ENCODE peak calls at places on chromosome 15, in seven cellular contexts. X, Q, S, N, L, A and V are unnamed samples.

GRCh38 chr15:40594429-40594836 is 384 bp downstream of the KNL1 start:
- DNase-seq in X (peak), Q (peak), S (no peak), N (peak), L (peak), A (no peak), V (peak)

GRCh38 chr15:26126819-26127387 is 263.8 kb upstream of the ATP10A start:
- DNase-seq in X (no peak), Q (no peak), S (no peak), N (no peak), L (no peak), A (no peak), V (no peak)

GRCh38 chr15:66770518-66771350 is 68.7 kb downstream of the SMAD6 start:
- DNase-seq in X (no peak), Q (peak), S (no peak), N (no peak), L (no peak), A (no peak), V (no peak)

GRCh38 chr15:60819860-60820259 is 340.9 kb upstream of the ICE2 start:
- DNase-seq in X (no peak), Q (no peak), S (no peak), N (no peak), L (no peak), A (no peak), V (no peak)

GRCh38 chr15:90716317-90716975 is 700 bp upstream of the BLM start:
- DNase-seq in X (no peak), Q (no peak), S (no peak), N (no peak), L (no peak), A (no peak), V (peak)

GRCh38 chr15:55196011-55196410 is 730 bp downstream of the RSL24D1 start:
- DNase-seq in X (no peak), Q (no peak), S (no peak), N (no peak), L (no peak), A (no peak), V (peak)

GRCh38 chr15:63463793-63464192 is 40.6 kb upstream of the USP3 start:
- DNase-seq in X (no peak), Q (no peak), S (no peak), N (no peak), L (no peak), A (no peak), V (no peak)

GRCh38 chr15:82570721-82571519 is 30.7 kb upstream of the RPS17 start:
- DNase-seq in X (no peak), Q (no peak), S (no peak), N (peak), L (no peak), A (no peak), V (peak)

GRCh38 chr15:28022961-28023360 is 76.2 kb downstream of the OCA2 start:
- DNase-seq in X (no peak), Q (no peak), S (no peak), N (no peak), L (no peak), A (no peak), V (no peak)

GRCh38 chr15:55909036-55909811 is 84.2 kb downstream of the NEDD4 start:
- DNase-seq in X (no peak), Q (no peak), S (peak), N (peak), L (peak), A (no peak), V (peak)

GRCh38 chr15:67510597-67511225 is 10.2 kb upstream of the C15orf61 start:
- DNase-seq in X (no peak), Q (no peak), S (peak), N (peak), L (peak), A (no peak), V (peak)

GRCh38 chr15:92666780-92667179 is 11.2 kb upstream of the FAM174B start:
- DNase-seq in X (no peak), Q (peak), S (no peak), N (no peak), L (no peak), A (no peak), V (no peak)

GRCh38 chr15:53522878-53523455 is 236.5 kb downstream of the WDR72 start:
- DNase-seq in X (peak), Q (no peak), S (no peak), N (no peak), L (no peak), A (no peak), V (no peak)

GRCh38 chr15:95799286-95800187 is 531.0 kb upstream of the NR2F2 start:
- DNase-seq in X (no peak), Q (no peak), S (peak), N (peak), L (peak), A (no peak), V (peak)

GRCh38 chr15:47206358-47206978 is 510.8 kb upstream of the SEMA6D start:
- DNase-seq in X (no peak), Q (no peak), S (no peak), N (no peak), L (no peak), A (no peak), V (no peak)

GRCh38 chr15:51310064-51310463 is 28.3 kb downstream of the CYP19A1 start:
- DNase-seq in X (no peak), Q (no peak), S (no peak), N (peak), L (peak), A (no peak), V (peak)

GRCh38 chr15:48631191-48631770 is 14.2 kb downstream of the FBN1 start:
- DNase-seq in X (peak), Q (no peak), S (no peak), N (no peak), L (no peak), A (no peak), V (peak)

GRCh38 chr15:60507596-60508424 is 28.9 kb upstream of the ICE2 start:
- DNase-seq in X (peak), Q (peak), S (peak), N (peak), L (peak), A (no peak), V (peak)

GRCh38 chr15:96365781-96366525 is 35.5 kb downstream of the NR2F2 start:
- DNase-seq in X (no peak), Q (no peak), S (no peak), N (no peak), L (no peak), A (no peak), V (no peak)

GRCh38 chr15:70264014-70264492 is 166.3 kb upstream of the TLE3 start:
- DNase-seq in X (peak), Q (no peak), S (no peak), N (peak), L (no peak), A (no peak), V (peak)

GRCh38 chr15:70266412-70267089 is 168.8 kb upstream of the TLE3 start:
- DNase-seq in X (no peak), Q (peak), S (no peak), N (peak), L (no peak), A (no peak), V (peak)

GRCh38 chr15:70265986-70266385 is 168.3 kb upstream of the TLE3 start:
- DNase-seq in X (no peak), Q (no peak), S (no peak), N (no peak), L (no peak), A (no peak), V (no peak)

GRCh38 chr15:70264738-70265465 is 167.2 kb upstream of the TLE3 start:
- DNase-seq in X (no peak), Q (no peak), S (no peak), N (no peak), L (no peak), A (no peak), V (no peak)

DNA sequence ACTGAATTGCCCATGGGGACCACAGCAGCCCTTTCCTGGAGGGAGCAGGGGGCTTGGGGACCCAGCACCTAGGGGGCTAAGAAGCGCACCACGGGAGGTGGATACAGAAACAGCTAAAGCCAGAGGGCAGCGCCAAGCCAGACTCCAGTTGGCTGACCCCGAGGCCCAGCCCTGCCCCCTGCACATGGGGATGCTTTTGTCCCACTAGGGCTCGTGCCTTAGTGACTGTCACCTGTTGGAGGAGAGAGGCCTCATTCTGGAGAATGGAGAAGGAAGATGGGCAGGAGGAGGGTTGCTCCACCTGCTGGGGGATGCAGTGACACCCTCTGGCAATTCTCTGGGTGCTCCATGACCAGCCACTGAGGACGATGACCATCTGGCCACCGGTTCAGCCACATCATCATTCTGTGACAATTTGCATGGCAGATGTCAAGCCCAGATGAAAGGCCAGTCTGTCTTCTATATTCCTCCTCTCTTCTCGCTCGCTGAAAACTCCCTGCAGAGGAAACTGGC is 167.8 kb upstream of the TLE3 start:
- DNase-seq in X (no peak), Q (no peak), S (no peak), N (no peak), L (no peak), A (no peak), V (no peak)
- TF ChIP-seq CTCF in X (peak), Q (no peak), S (peak), N (peak), L (no peak), A (no peak), V (peak)

GRCh38 chr15:88834211-88834812 is 31.1 kb downstream of the ACAN start:
- DNase-seq in X (peak), Q (peak), S (no peak), N (peak), L (peak), A (no peak), V (peak)
- TF ChIP-seq CTCF in X (peak), Q (peak), S (peak), N (peak), L (peak), A (peak), V (peak)

GRCh38 chr15:78290222-78290621 is 9.2 kb downstream of the SKIC8 start:
- DNase-seq in X (no peak), Q (no peak), S (no peak), N (no peak), L (no peak), A (no peak), V (no peak)

GRCh38 chr15:78282324-78282723 is 17.1 kb downstream of the SKIC8 start:
- DNase-seq in X (no peak), Q (no peak), S (peak), N (no peak), L (peak), A (no peak), V (no peak)

GRCh38 chr15:78280289-78281072 is 16.1 kb downstream of the DNAJA4 start:
- DNase-seq in X (no peak), Q (no peak), S (no peak), N (no peak), L (no peak), A (no peak), V (no peak)

DNA sequence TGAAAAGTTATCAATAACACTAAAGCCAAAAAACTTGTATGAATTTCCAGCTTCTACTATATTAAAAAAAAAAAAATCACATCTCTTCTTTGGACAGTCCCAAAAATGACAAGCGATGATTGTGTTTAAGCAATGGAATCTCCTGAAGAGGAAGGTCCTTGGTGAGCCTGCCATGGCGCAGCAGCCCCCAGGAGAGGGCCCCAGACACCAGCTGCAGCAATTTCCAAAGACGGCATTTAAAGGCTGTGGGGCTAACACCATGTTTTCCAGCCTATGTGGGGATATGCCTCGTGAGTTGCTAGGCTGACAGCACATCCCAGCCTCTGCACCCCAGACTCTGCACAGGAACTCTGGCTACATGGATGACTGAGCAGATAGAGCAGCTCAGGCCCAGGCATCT is 14.7 kb downstream of the SKIC8 start:
- DNase-seq in X (no peak), Q (no peak), S (no peak), N (no peak), L (no peak), A (no peak), V (no peak)
- TF ChIP-seq CTCF in X (peak), Q (no peak), S (peak), N (peak), L (no peak), A (peak), V (peak)

GRCh38 chr15:62059108-62059817 is 984 bp downstream of the VPS13C start:
- DNase-seq in X (no peak), Q (no peak), S (no peak), N (peak), L (no peak), A (no peak), V (peak)
- TF ChIP-seq CTCF in X (no peak), Q (no peak), S (no peak), N (no peak), L (no peak), A (peak), V (peak)